ENCODE peak calls at places on chromosomes 16 and 17, in seven cellular contexts. V, S, T, G, I, K and W are unnamed samples.

GRCh38 chr17:21079196-21079595 is 36.4 kb upstream of the USP22 start:
- DNase-seq in K (no peak), G (no peak), I (no peak), S (no peak), T (no peak), V (no peak), W (no peak)

GRCh38 chr17:229945-230235 is 48.4 kb upstream of the DOC2B start:
- DNase-seq in K (no peak), T (no peak), V (no peak), S (no peak), G (no peak), I (no peak), W (no peak)

GRCh38 chr16:77782694-77783093 is 5.7 kb upstream of the VAT1L start:
- DNase-seq in K (peak; percentile 28), S (no peak), T (peak; percentile 33), V (no peak), G (no peak), I (no peak), W (peak; percentile 74)

GRCh38 chr17:44122825-44123355 is 551 bp downstream of the HDAC5 start:
- DNase-seq in V (peak; percentile 51), T (no peak), I (no peak), K (peak; percentile 48), G (no peak), S (no peak), W (peak; percentile 32)

GRCh38 chr17:14756469-14756868 is 455.6 kb downstream of the HS3ST3B1 start:
- DNase-seq in S (no peak), G (no peak), K (peak; percentile 2), V (no peak), T (no peak), I (no peak), W (no peak)

GRCh38 chr17:29619251-29619650 is 3.5 kb downstream of the CORO6 start:
- DNase-seq in G (no peak), S (no peak), K (peak; percentile 66), T (peak; percentile 33), I (no peak), V (peak; percentile 76), W (peak; percentile 48)

GRCh38 chr17:55668581-55668980 is 54.1 kb downstream of the TMEM100 start:
- DNase-seq in T (no peak), V (peak; percentile 15), S (no peak), G (no peak), I (no peak), K (no peak), W (no peak)

GRCh38 chr16:31713945-31714898 is 159.4 kb upstream of the ZNF267 start:
- DNase-seq in I (no peak), T (no peak), V (peak; percentile 45), S (no peak), G (no peak), K (peak; percentile 63), W (no peak)

GRCh38 chr16:57984443-57985203 is 13.7 kb upstream of the CNGB1 start:
- DNase-seq in V (peak; percentile 88), I (peak; percentile 93), S (peak; percentile 89), T (peak; percentile 51), K (peak; percentile 98), G (peak; percentile 81), W (peak; percentile 63)

GRCh38 chr17:62797959-62798358 is 10.2 kb downstream of the MARCHF10 start:
- DNase-seq in G (no peak), K (no peak), S (no peak), T (no peak), V (no peak), I (no peak), W (no peak)

GRCh38 chr17:35788504-35788998 is 6.9 kb downstream of the MMP28 start:
- DNase-seq in I (peak; percentile 33), S (no peak), K (no peak), G (no peak), V (no peak), T (peak; percentile 78), W (no peak)

GRCh38 chr17:73593249-73593965 is 50.8 kb downstream of the SDK2 start:
- DNase-seq in I (no peak), V (no peak), G (no peak), S (no peak), K (no peak), T (no peak), W (peak; percentile 97)

GRCh38 chr17:79832211-79833109 is 6.8 kb downstream of the CBX4 start:
- DNase-seq in V (no peak), K (peak; percentile 79), S (peak; percentile 87), I (peak; percentile 49), T (no peak), G (peak; percentile 71), W (no peak)

GRCh38 chr17:38361700-38362465 is 10.2 kb downstream of the SOCS7 start:
- DNase-seq in T (no peak), S (peak; percentile 12), K (no peak), V (no peak), G (no peak), I (no peak), W (no peak)

GRCh38 chr16:86529160-86529559 is 18.8 kb downstream of the FOXF1 start:
- DNase-seq in T (no peak), I (no peak), V (no peak), S (no peak), G (no peak), K (no peak), W (no peak)

GRCh38 chr17:5118219-5118618 is 2.4 kb downstream of the USP6 start:
- DNase-seq in S (no peak), T (no peak), K (no peak), G (no peak), I (no peak), V (no peak), W (no peak)

GRCh38 chr17:47997595-47997994 is 26.7 kb downstream of the CDK5RAP3 start:
- DNase-seq in K (no peak), G (no peak), T (no peak), V (no peak), S (no peak), I (no peak), W (no peak)

GRCh38 chr17:199806-200603 is 18.6 kb upstream of the DOC2B start:
- DNase-seq in V (no peak), T (no peak), S (no peak), G (no peak), I (peak; percentile 73), K (no peak), W (no peak)

GRCh38 chr17:27601069-27601974 is 29.7 kb upstream of the LGALS9 start:
- DNase-seq in K (peak; percentile 90), I (peak; percentile 84), G (peak; percentile 91), V (peak; percentile 74), S (peak; percentile 65), T (peak; percentile 90), W (peak; percentile 91)

GRCh38 chr17:56608941-56609340 is 15.4 kb downstream of the NOG start:
- DNase-seq in T (no peak), I (no peak), K (no peak), V (no peak), S (no peak), G (no peak), W (no peak)

GRCh38 chr16:9000664-9001063 is 37.0 kb upstream of the USP7 start:
- DNase-seq in T (no peak), G (no peak), K (no peak), V (no peak), S (no peak), I (no peak), W (no peak)

GRCh38 chr16:68155425-68155824 is 70.3 kb downstream of the NFATC3 start:
- DNase-seq in T (no peak), K (no peak), V (no peak), S (no peak), I (no peak), G (no peak), W (no peak)

GRCh38 chr16:50260206-50261159 is 5.9 kb upstream of the ADCY7 start:
- DNase-seq in T (no peak), S (no peak), I (no peak), G (no peak), K (no peak), V (peak; percentile 24), W (no peak)

GRCh38 chr17:72077326-72077960 is 43.4 kb upstream of the SOX9 start:
- DNase-seq in G (no peak), K (peak; percentile 79), I (no peak), V (peak; percentile 44), S (no peak), T (no peak), W (no peak)

GRCh38 chr16:17563340-17563739 is 92.6 kb upstream of the XYLT1 start:
- DNase-seq in I (no peak), T (no peak), G (no peak), K (no peak), S (no peak), V (no peak), W (no peak)